ENCODE peak calls at places on chromosome 22, in seven cellular contexts. P is choroid plexus epithelial cell, U is cardiac fibroblast, X is neural crest cell, T is B cell, G is PC-3, B is upper lobe of right lung. F is an unnamed sample.

GRCh38 chr22:49817359-49817758 is 10.3 kb downstream of the BRD1 start:
- DNase-seq in P (no peak), X (no peak), U (no peak), G (no peak), B (no peak), T (no peak), F (no peak)

GRCh38 chr22:35523167-35523928 is 17.3 kb upstream of the RASD2 start:
- DNase-seq in X (no peak), T (no peak), P (no peak), B (no peak), G (no peak), U (no peak), F (no peak)

GRCh38 chr22:17552737-17553136 is 10.6 kb upstream of the SLC25A18 start:
- DNase-seq in U (peak), G (no peak), T (no peak), X (no peak), B (no peak), P (no peak), F (no peak)

GRCh38 chr22:49046546-49047305 is 780.9 kb downstream of the BRD1 start:
- DNase-seq in B (peak), P (no peak), U (no peak), X (peak), G (no peak), T (no peak), F (no peak)

GRCh38 chr22:49014227-49015201 is 813.2 kb downstream of the BRD1 start:
- DNase-seq in P (no peak), T (no peak), G (no peak), X (no peak), B (peak), U (no peak), F (no peak)

GRCh38 chr22:35604671-35605457 is 12.3 kb downstream of the MB start:
- DNase-seq in G (peak), X (no peak), P (peak), B (no peak), U (peak), T (no peak), F (no peak)

GRCh38 chr22:49320714-49321476 is 506.8 kb downstream of the BRD1 start:
- DNase-seq in B (peak), G (no peak), P (no peak), U (no peak), X (no peak), T (no peak), F (no peak)

GRCh38 chr22:49255154-49255553 is 572.5 kb downstream of the BRD1 start:
- DNase-seq in U (no peak), P (no peak), X (no peak), B (no peak), G (no peak), T (no peak), F (no peak)

GRCh38 chr22:25447689-25448434 is 116.6 kb upstream of the GRK3 start:
- DNase-seq in P (peak), X (peak), B (peak), U (peak), T (peak), G (peak), F (peak)

GRCh38 chr22:43299736-43300135 is 43.4 kb downstream of the SCUBE1 start:
- DNase-seq in B (no peak), T (no peak), U (no peak), P (no peak), X (no peak), G (no peak), F (no peak)

GRCh38 chr22:41478891-41479521 is 10.1 kb downstream of the ACO2 start:
- DNase-seq in B (peak), G (no peak), T (peak), X (no peak), P (peak), U (peak), F (no peak)

GRCh38 chr22:50167689-50168489 is 2.6 kb upstream of the PANX2 start:
- DNase-seq in X (no peak), U (no peak), G (no peak), B (no peak), P (no peak), T (no peak), F (no peak)

GRCh38 chr22:35037089-35037488 is 28.9 kb upstream of the ISX start:
- DNase-seq in P (no peak), B (no peak), T (no peak), G (peak), U (no peak), X (peak), F (no peak)

GRCh38 chr22:35411112-35411511 is 11.2 kb downstream of the MCM5 start:
- DNase-seq in U (no peak), T (peak), X (no peak), G (no peak), B (no peak), P (no peak), F (no peak)

GRCh38 chr22:50583294-50583865 is 731 bp upstream of the CHKB start:
- DNase-seq in P (no peak), U (no peak), G (no peak), T (no peak), B (peak), X (no peak), F (no peak)

GRCh38 chr22:50621948-50622722 is 5.8 kb downstream of the ARSA start:
- DNase-seq in U (no peak), B (peak), P (no peak), X (no peak), G (peak), T (peak), F (no peak)

GRCh38 chr22:42179616-42180015 is 49.0 kb upstream of the CYP2D6 start:
- DNase-seq in U (peak), X (no peak), T (no peak), B (no peak), P (peak), G (peak), F (no peak)

GRCh38 chr22:23894710-23895598 is 771 bp downstream of the MIF start:
- DNase-seq in T (peak), P (peak), U (peak), B (peak), X (peak), G (peak), F (no peak)
- TF ChIP-seq CTCF in T (peak), P (peak), U (peak), B (peak), X (peak), G (peak), F (peak)

DNA sequence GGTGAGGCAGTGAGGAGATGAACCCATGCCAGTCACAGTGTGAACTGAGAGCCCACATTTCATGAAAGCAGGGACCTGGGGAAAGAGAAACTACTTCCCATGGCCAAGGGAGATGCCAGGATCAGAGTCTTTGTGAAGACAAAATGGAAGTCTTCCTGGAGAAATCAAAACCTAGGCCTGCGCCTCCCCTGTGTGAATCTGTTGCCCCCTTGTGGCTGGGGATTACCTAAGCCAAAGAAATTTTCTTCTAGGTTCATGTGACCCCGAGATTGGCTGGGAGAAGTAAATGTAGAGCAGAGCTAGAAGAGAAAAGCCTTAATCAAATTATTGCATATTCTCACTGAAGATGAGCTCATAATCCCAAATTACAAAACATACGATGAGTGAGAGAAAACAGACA is 1075.3 kb downstream of the TBC1D22A start:
- DNase-seq in U (peak), P (peak), B (no peak), T (peak), X (no peak), G (peak), F (no peak)
- TF ChIP-seq CTCF in U (peak), P (peak), B (peak), T (no peak), X (peak), G (peak), F (no peak)

GRCh38 chr22:37036655-37037377 is 14.7 kb upstream of the KCTD17 start:
- DNase-seq in G (no peak), U (no peak), T (no peak), X (no peak), P (no peak), B (no peak), F (no peak)
- TF ChIP-seq CTCF in G (no peak), U (no peak), T (no peak), X (no peak), P (no peak), B (no peak), F (no peak)

GRCh38 chr22:45905326-45905923 is 71.5 kb downstream of the WNT7B start:
- DNase-seq in B (no peak), P (no peak), U (no peak), X (no peak), T (no peak), G (no peak), F (no peak)

GRCh38 chr22:45906946-45907345 is 70.0 kb downstream of the WNT7B start:
- DNase-seq in T (no peak), U (no peak), G (no peak), B (no peak), X (no peak), P (no peak), F (no peak)

GRCh38 chr22:45907996-45908395 is 69.0 kb downstream of the WNT7B start:
- DNase-seq in P (no peak), X (no peak), B (no peak), U (no peak), G (no peak), T (no peak), F (no peak)

GRCh38 chr22:45907378-45907777 is 69.6 kb downstream of the WNT7B start:
- DNase-seq in G (no peak), T (no peak), B (no peak), X (no peak), P (no peak), U (no peak), F (no peak)

GRCh38 chr22:45905924-45906865 is 70.8 kb downstream of the WNT7B start:
- DNase-seq in P (peak), B (no peak), T (no peak), G (no peak), U (peak), X (no peak), F (no peak)
- TF ChIP-seq CTCF in P (no peak), B (no peak), T (no peak), G (no peak), U (no peak), X (no peak), F (no peak)

DNA sequence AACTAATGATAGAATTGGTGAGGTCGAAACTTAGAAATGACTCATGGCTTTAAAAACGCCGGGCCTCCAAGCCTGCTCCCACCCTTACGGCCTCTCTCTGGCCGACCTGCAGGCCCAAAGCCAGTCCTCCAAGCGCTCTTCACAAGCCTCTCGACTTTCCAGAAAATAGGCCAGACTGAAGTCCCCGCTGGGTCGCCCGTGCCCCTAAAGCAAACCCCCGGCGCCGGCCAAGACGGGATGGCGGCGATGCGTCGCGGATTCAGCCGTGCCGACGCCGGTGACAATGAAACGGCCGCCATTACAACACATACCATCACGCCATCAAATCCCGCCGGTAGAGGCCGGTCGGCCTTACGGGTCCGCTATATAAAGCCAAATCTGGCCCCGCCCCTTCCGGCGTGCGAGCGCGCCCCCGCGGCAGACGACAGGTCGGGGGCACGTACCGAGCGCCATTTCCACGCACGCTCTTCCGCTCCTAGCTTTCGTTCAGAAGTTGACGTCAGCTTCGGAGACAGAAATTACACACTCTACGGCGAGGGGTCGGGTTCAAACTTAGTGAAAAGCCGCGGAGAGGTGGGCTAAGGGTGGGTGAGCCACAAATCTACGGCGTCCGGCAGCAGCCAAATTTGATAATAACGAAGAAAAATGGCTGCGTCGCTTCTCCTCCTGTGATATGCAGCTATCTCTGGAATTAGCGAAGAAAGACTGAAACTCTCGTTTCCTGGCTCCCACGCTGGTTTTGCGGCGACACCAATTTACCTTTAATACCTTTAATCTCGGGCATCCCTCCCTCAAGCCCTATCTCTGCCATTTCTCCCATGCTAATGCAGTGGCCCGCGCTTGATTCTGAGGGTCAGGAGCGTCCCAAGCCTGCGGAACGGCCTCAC is at the start of gene RPL3:
- DNase-seq in B (peak), G (peak), P (peak), X (peak), U (peak), T (peak), F (peak)
- TF ChIP-seq CTCF in B (peak), G (no peak), P (peak), X (no peak), U (peak), T (no peak), F (no peak)

GRCh38 chr22:22770881-22771280 is 116.7 kb upstream of the IGLL5 start:
- DNase-seq in P (no peak), B (no peak), T (no peak), U (no peak), X (no peak), G (no peak), F (no peak)

GRCh38 chr22:22768885-22769284 is 118.7 kb upstream of the IGLL5 start:
- DNase-seq in T (no peak), P (no peak), G (no peak), U (no peak), B (no peak), X (no peak), F (no peak)

GRCh38 chr22:22769434-22770279 is 118.0 kb upstream of the IGLL5 start:
- DNase-seq in T (no peak), U (no peak), G (no peak), X (no peak), B (no peak), P (no peak), F (no peak)

GRCh38 chr22:22770280-22770871 is 117.2 kb upstream of the IGLL5 start:
- DNase-seq in T (peak), B (no peak), U (peak), P (peak), X (peak), G (peak), F (no peak)

DNA sequence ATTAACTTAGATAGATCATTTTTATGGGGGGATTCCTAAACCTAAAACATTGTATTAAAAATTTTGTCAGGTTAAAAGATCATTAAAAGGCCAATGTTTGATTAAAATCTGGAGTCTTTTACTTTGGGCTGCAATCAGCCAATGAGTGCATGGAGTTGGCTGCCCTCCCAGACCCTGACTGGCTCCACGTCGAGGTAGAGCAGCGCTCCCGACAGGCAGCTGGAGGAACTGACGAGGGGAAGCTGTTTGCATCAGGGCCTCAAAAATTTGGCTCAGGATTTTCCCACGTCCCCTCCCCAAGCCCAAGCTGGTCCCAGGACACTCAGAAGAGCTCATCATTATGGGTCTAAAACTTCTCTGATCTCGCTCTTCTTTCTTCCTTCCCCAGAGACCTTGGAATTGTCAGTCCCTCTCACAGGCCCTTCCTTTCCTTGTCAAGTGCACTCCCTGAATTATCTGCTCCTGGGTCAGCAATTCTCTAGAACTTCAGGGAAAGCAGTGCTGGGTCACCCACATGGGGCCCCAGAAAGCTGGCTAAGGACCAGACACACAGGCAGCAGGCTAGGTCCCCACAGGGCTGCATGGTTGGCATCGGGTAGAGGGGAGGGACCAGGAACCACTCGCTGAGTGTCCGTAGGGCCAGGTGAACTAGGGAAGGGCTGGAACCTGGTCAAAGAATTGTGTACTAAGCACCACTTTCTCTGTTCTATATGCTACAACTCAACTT is 119.6 kb upstream of the IGLL5 start:
- DNase-seq in X (no peak), G (peak), U (peak), P (no peak), T (no peak), B (no peak), F (no peak)
- TF ChIP-seq CTCF in X (no peak), G (peak), U (peak), P (peak), T (no peak), B (no peak), F (no peak)

GRCh38 chr22:22683668-22684361 is 39.4 kb downstream of the GGTLC2 start:
- DNase-seq in P (no peak), X (no peak), G (no peak), T (no peak), U (no peak), B (no peak), F (no peak)

GRCh38 chr22:22682807-22683667 is 38.6 kb downstream of the GGTLC2 start:
- DNase-seq in G (peak), P (peak), X (no peak), U (no peak), T (no peak), B (no peak), F (no peak)

GRCh38 chr22:22685586-22685985 is 41.2 kb downstream of the GGTLC2 start:
- DNase-seq in G (no peak), T (no peak), U (no peak), X (no peak), B (no peak), P (no peak), F (no peak)

GRCh38 chr22:22682196-22682595 is 37.8 kb downstream of the GGTLC2 start:
- DNase-seq in X (no peak), U (no peak), G (no peak), P (no peak), T (no peak), B (no peak), F (no peak)

DNA sequence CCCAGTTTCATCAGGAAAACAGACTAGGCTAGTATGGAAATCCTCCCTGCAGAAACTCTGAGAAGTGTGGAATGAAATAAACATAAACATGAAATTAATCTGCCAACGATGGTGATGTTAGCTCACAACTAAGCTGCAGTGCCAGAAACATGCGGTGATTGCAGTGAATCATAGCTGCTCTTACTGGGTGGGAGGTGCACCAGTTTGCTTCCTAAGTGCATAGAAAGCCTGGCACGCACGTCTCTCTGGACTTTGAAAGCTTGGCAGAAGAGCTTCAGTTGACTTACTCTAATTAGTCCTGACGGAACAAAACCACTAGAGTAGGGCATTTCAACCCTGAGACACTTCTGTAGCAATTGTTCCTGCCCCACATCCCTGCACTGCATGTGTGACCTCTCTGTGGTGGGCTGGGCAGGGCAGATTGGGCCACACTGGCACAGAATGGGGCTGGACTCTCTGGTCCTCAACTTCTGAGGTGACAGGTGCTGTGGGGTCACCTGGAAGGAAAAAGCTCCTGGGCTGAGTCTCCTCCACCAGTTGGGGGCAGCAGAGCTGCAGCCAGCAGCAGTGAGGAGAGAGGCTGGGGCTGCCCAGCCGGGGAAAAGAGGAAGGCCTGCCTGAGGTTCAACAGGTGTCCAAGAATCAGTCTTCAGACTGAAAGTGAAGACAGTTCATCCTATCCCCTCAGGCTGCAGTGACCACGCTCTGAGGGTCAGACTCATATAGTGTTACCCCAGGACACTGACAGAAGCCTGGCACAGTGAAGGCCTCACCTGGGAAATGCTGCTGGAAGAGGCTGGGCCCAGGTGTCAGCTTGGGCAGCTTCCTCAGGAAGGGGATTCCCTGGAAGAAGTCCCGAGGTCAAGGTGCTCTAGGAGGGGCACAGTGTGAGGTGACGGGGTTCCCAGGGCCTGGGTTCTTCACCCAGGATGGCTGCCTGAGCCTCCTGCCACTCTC is 40.5 kb downstream of the GGTLC2 start:
- DNase-seq in T (peak), X (no peak), G (peak), U (peak), B (no peak), P (peak), F (no peak)
- TF ChIP-seq CTCF in T (peak), X (peak), G (peak), U (peak), B (peak), P (peak), F (peak)